ENCODE peak calls at places on chromosomes 1 and 21, in nine cellular contexts. B, K, C, J, R, Y, X, O and E are unnamed samples.
A peak's percentile ranks its signal among the peaks of the same experiment; 100 is the strongest.

GRCh38 chr1:179883739-179884138 is 1.7 kb downstream of the TOR1AIP1 start:
- DNase-seq in B (no peak), K (peak; percentile 57), C (no peak), J (no peak), R (peak; percentile 78), Y (peak; percentile 28), X (peak; percentile 73), O (peak; percentile 66), E (no peak)

GRCh38 chr1:6638226-6638625 is 13.6 kb downstream of the THAP3 start:
- DNase-seq in B (no peak), K (no peak), C (peak; percentile 81), J (no peak), R (no peak), Y (no peak), X (no peak), O (peak; percentile 82), E (peak; percentile 87)

GRCh38 chr1:150876111-150876434 is 326 bp downstream of the ARNT start:
- DNase-seq in B (no peak), K (no peak), C (no peak), J (peak; percentile 68), R (peak; percentile 52), Y (peak; percentile 84), X (no peak), O (peak; percentile 59), E (no peak)

GRCh38 chr1:186643600-186643999 is 36.6 kb downstream of the PTGS2 start:
- DNase-seq in B (no peak), K (no peak), C (no peak), J (no peak), R (peak; percentile 73), Y (no peak), X (no peak), O (peak; percentile 35), E (no peak)

GRCh38 chr1:15950302-15950701 is 25.6 kb downstream of the ZBTB17 start:
- DNase-seq in B (no peak), K (no peak), C (no peak), J (no peak), R (no peak), Y (no peak), X (no peak), O (no peak), E (no peak)

GRCh38 chr1:1357871-1358432 is 403 bp downstream of the MXRA8 start:
- DNase-seq in B (no peak), K (no peak), C (no peak), J (no peak), R (no peak), Y (no peak), X (peak; percentile 69), O (no peak), E (peak; percentile 78)

GRCh38 chr21:19781881-19782652 is 1216.1 kb upstream of the NCAM2 start:
- DNase-seq in B (no peak), K (peak; percentile 39), C (no peak), J (no peak), R (no peak), Y (no peak), X (peak; percentile 55), O (no peak), E (no peak)

GRCh38 chr21:45350206-45350854 is 54.6 kb upstream of the COL18A1 start:
- DNase-seq in B (no peak), K (no peak), C (no peak), J (no peak), R (no peak), Y (no peak), X (no peak), O (no peak), E (no peak)

GRCh38 chr21:14074177-14074576 is 136.6 kb downstream of the LIPI start:
- DNase-seq in B (no peak), K (no peak), C (no peak), J (no peak), R (no peak), Y (no peak), X (no peak), O (no peak), E (no peak)

GRCh38 chr1:65911679-65912078 is 119.0 kb downstream of the PDE4B start:
- DNase-seq in B (no peak), K (no peak), C (no peak), J (peak; percentile 54), R (no peak), Y (no peak), X (no peak), O (no peak), E (no peak)

GRCh38 chr1:59672851-59673574 is 141.7 kb upstream of the HOOK1 start:
- DNase-seq in B (peak; percentile 35), K (peak; percentile 40), C (no peak), J (no peak), R (peak; percentile 79), Y (no peak), X (peak; percentile 61), O (peak; percentile 86), E (no peak)

GRCh38 chr1:30328100-30328370 is 395.4 kb downstream of the MATN1 start:
- DNase-seq in B (no peak), K (no peak), C (no peak), J (no peak), R (no peak), Y (no peak), X (peak; percentile 27), O (no peak), E (no peak)

GRCh38 chr1:108826081-108826635 is 30.7 kb downstream of the AKNAD1 start:
- DNase-seq in B (no peak), K (no peak), C (no peak), J (no peak), R (no peak), Y (no peak), X (no peak), O (no peak), E (no peak)

GRCh38 chr1:153794671-153795324 is 19.6 kb downstream of the SLC27A3 start:
- DNase-seq in B (no peak), K (peak; percentile 33), C (no peak), J (no peak), R (no peak), Y (no peak), X (peak; percentile 62), O (no peak), E (no peak)

GRCh38 chr1:25647106-25647505 is 30.5 kb downstream of the MAN1C1 start:
- DNase-seq in B (peak; percentile 11), K (no peak), C (no peak), J (no peak), R (no peak), Y (no peak), X (no peak), O (no peak), E (no peak)

GRCh38 chr1:238783633-238784032 is 602.7 kb upstream of the CHRM3 start:
- DNase-seq in B (no peak), K (no peak), C (no peak), J (no peak), R (no peak), Y (no peak), X (no peak), O (no peak), E (no peak)

GRCh38 chr1:238777551-238777950 is 608.8 kb upstream of the CHRM3 start:
- DNase-seq in B (no peak), K (no peak), C (no peak), J (no peak), R (no peak), Y (no peak), X (no peak), O (peak; percentile 60), E (no peak)

DNA sequence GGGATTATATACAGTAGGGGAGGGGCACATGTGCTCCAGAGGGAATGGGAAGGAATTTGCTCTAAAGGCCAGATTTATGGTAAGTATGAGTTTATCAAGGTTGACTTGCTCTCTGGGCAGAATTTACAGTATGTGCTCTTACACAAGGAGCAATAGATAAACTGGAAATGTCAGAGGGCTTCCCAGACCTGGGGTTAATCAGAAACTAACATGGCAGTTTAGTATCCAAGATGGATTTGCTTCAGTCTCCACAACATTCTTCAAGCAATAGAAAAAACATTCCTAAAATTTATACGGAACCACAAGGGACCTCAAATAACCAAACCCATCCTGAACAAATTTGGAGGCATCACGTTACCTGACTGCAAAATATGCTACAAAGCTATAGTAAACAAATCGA is 606.7 kb upstream of the CHRM3 start:
- DNase-seq in B (no peak), K (no peak), C (no peak), J (no peak), R (no peak), Y (no peak), X (no peak), O (peak; percentile 84), E (no peak)
- H3K4me1 ChIP-seq in B (no peaks in the 10 kb centered on the region), K (no peaks in the 10 kb centered on the region), C (no peaks in the 10 kb centered on the region), J (no peaks in the 10 kb centered on the region), R (no peaks in the 10 kb centered on the region), Y (no peaks in the 10 kb centered on the region), X (no peaks in the 10 kb centered on the region), O (no peaks in the 10 kb centered on the region), E (no peaks in the 10 kb centered on the region)

GRCh38 chr1:53291574-53291973 is 36.3 kb downstream of the LRP8 start:
- DNase-seq in B (no peak), K (no peak), C (no peak), J (peak; percentile 28), R (peak; percentile 13), Y (no peak), X (no peak), O (no peak), E (no peak)
- TF ChIP-seq CTCF in B (no peak), K (peak; percentile 29), C (no peak), J (peak; percentile 38), R (peak; percentile 43), Y (no peak), X (peak; percentile 52), O (no peak), E (no peak)

DNA sequence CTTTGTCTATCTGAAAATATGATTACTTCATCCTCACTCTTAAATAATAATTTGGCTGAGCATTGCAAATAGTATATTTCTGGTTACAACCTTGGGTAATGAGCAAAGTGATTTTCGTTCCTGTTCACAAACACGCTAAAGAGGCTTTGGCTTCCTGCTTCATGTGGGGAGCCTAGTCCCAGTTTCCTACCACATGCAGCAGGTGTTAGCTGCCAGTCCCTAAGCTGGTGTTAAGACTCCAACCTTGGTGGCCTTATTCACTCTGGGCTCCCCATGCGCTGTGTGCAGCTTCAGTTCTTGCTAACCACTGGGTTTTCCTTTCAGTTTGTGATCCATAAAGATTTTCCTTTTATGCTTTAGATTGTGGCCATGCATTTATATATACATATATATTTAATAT is 56.7 kb upstream of the BARHL2 start:
- DNase-seq in B (no peak), K (no peak), C (no peak), J (no peak), R (no peak), Y (no peak), X (no peak), O (no peak), E (no peak)
- H3K4me1 ChIP-seq in B (no peaks in the 10 kb centered on the region), K (no peaks in the 10 kb centered on the region), C (no peaks in the 10 kb centered on the region), J (no peaks in the 10 kb centered on the region), R (no peaks in the 10 kb centered on the region), Y (no peaks in the 10 kb centered on the region), X (peaks cover 3% of the 10 kb centered on the region), O (no peaks in the 10 kb centered on the region), E (no peaks in the 10 kb centered on the region)

GRCh38 chr1:177429234-177429633 is 258.5 kb downstream of the BRINP2 start:
- DNase-seq in B (no peak), K (no peak), C (no peak), J (no peak), R (no peak), Y (no peak), X (no peak), O (no peak), E (no peak)

GRCh38 chr1:177431123-177431522 is 260.4 kb downstream of the BRINP2 start:
- DNase-seq in B (no peak), K (no peak), C (no peak), J (no peak), R (no peak), Y (no peak), X (no peak), O (no peak), E (no peak)

DNA sequence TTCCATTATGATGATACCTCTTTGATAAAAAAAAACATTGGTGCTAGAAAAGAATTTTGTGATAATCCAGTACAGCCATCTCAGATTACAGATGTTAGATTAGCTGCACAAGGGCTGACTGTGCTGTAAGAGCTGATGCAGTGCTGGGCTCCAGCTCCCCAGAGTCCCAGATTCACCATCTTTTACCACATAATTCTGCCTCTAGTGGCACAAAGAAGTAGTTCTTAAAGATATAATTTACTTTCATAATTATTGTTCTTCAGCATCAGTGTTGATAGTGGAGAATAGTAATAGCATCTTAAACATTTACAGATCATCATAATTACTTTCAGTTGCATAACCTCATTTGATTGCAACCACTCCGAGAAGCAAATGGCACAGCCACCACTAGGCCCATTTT is 262.1 kb downstream of the BRINP2 start:
- DNase-seq in B (no peak), K (no peak), C (no peak), J (peak; percentile 51), R (peak; percentile 7), Y (no peak), X (no peak), O (no peak), E (no peak)
- TF ChIP-seq CTCF in B (no peak), K (peak; percentile 59), C (no peak), J (peak; percentile 47), R (peak; percentile 51), Y (no peak), X (peak; percentile 68), O (peak; percentile 9), E (no peak)